ENCODE peak calls at places on chromosomes 12 and 14, in seven cellular contexts. One of them, this sample, is unnamed. For H3K27me3, the result is how much of the 10 kb centered on the place peaks cover.

GRCh38 chr12:50642755-50643154 is 121.1 kb upstream of the ATF1 start:
- DNase-seq in tibial nerve: no peak
- DNase-seq in lung: no peak
- DNase-seq in CD8-positive, alpha-beta T cell: no peak
- DNase-seq in cardiac muscle cell: no peak
- DNase-seq in GM23338: peak
- DNase-seq in IMR-90: no peak
- DNase-seq in this sample: no peak

GRCh38 chr12:116990971-116991966 is 80.5 kb downstream of the FBXW8 start:
- DNase-seq in tibial nerve: no peak
- DNase-seq in lung: no peak
- DNase-seq in CD8-positive, alpha-beta T cell: no peak
- DNase-seq in cardiac muscle cell: no peak
- DNase-seq in GM23338: no peak
- DNase-seq in IMR-90: peak
- DNase-seq in this sample: no peak

GRCh38 chr14:103552011-103552797 is 10.3 kb downstream of the BAG5 start:
- DNase-seq in tibial nerve: no peak
- DNase-seq in lung: no peak
- DNase-seq in CD8-positive, alpha-beta T cell: no peak
- DNase-seq in cardiac muscle cell: peak
- DNase-seq in GM23338: no peak
- DNase-seq in IMR-90: peak
- DNase-seq in this sample: peak

GRCh38 chr14:59281613-59282012 is 93.1 kb downstream of the DAAM1 start:
- DNase-seq in tibial nerve: no peak
- DNase-seq in lung: no peak
- DNase-seq in CD8-positive, alpha-beta T cell: no peak
- DNase-seq in cardiac muscle cell: peak
- DNase-seq in GM23338: no peak
- DNase-seq in IMR-90: peak
- DNase-seq in this sample: no peak

GRCh38 chr14:60350366-60350720 is 101.3 kb downstream of the PPM1A start:
- DNase-seq in tibial nerve: no peak
- DNase-seq in lung: no peak
- DNase-seq in CD8-positive, alpha-beta T cell: no peak
- DNase-seq in cardiac muscle cell: peak
- DNase-seq in GM23338: peak
- DNase-seq in IMR-90: no peak
- DNase-seq in this sample: no peak

GRCh38 chr12:115730975-115731541 is 546.4 kb downstream of the MED13L start:
- DNase-seq in tibial nerve: no peak
- DNase-seq in lung: no peak
- DNase-seq in CD8-positive, alpha-beta T cell: no peak
- DNase-seq in cardiac muscle cell: no peak
- DNase-seq in GM23338: no peak
- DNase-seq in IMR-90: no peak
- DNase-seq in this sample: no peak

GRCh38 chr12:95918194-95918993 is 24.0 kb downstream of the CCDC38 start:
- DNase-seq in tibial nerve: peak
- DNase-seq in lung: peak
- DNase-seq in CD8-positive, alpha-beta T cell: peak
- DNase-seq in cardiac muscle cell: peak
- DNase-seq in GM23338: peak
- DNase-seq in IMR-90: peak
- DNase-seq in this sample: peak

GRCh38 chr12:29888777-29889176 is 105.0 kb upstream of the TMTC1 start:
- DNase-seq in tibial nerve: no peak
- DNase-seq in lung: no peak
- DNase-seq in CD8-positive, alpha-beta T cell: no peak
- DNase-seq in cardiac muscle cell: no peak
- DNase-seq in GM23338: no peak
- DNase-seq in IMR-90: no peak
- DNase-seq in this sample: no peak

GRCh38 chr12:108565976-108566375 is 3.6 kb downstream of the ISCU start:
- DNase-seq in tibial nerve: no peak
- DNase-seq in lung: peak
- DNase-seq in CD8-positive, alpha-beta T cell: peak
- DNase-seq in cardiac muscle cell: peak
- DNase-seq in GM23338: no peak
- DNase-seq in IMR-90: peak
- DNase-seq in this sample: peak

GRCh38 chr12:126248871-126249403 is 1183.7 kb downstream of the AACS start:
- DNase-seq in tibial nerve: no peak
- DNase-seq in lung: no peak
- DNase-seq in CD8-positive, alpha-beta T cell: no peak
- DNase-seq in cardiac muscle cell: no peak
- DNase-seq in GM23338: peak
- DNase-seq in IMR-90: no peak
- DNase-seq in this sample: no peak

GRCh38 chr12:78316656-78317055 is 486.0 kb downstream of the NAV3 start:
- DNase-seq in tibial nerve: no peak
- DNase-seq in lung: no peak
- DNase-seq in CD8-positive, alpha-beta T cell: no peak
- DNase-seq in cardiac muscle cell: no peak
- DNase-seq in GM23338: no peak
- DNase-seq in IMR-90: no peak
- DNase-seq in this sample: no peak

GRCh38 chr12:80241576-80242273 is 142.4 kb downstream of the OTOGL start:
- DNase-seq in tibial nerve: no peak
- DNase-seq in lung: no peak
- DNase-seq in CD8-positive, alpha-beta T cell: no peak
- DNase-seq in cardiac muscle cell: no peak
- DNase-seq in GM23338: no peak
- DNase-seq in IMR-90: peak
- DNase-seq in this sample: no peak

GRCh38 chr12:50246873-50247612 is 36.3 kb downstream of the LIMA1 start:
- DNase-seq in tibial nerve: peak
- DNase-seq in lung: peak
- DNase-seq in CD8-positive, alpha-beta T cell: no peak
- DNase-seq in cardiac muscle cell: peak
- DNase-seq in GM23338: no peak
- DNase-seq in IMR-90: peak
- DNase-seq in this sample: peak

GRCh38 chr12:47164730-47165439 is 85.1 kb upstream of the AMIGO2 start:
- DNase-seq in tibial nerve: no peak
- DNase-seq in lung: no peak
- DNase-seq in CD8-positive, alpha-beta T cell: no peak
- DNase-seq in cardiac muscle cell: peak
- DNase-seq in GM23338: no peak
- DNase-seq in IMR-90: peak
- DNase-seq in this sample: no peak

GRCh38 chr12:126582231-126582630 is 1517.0 kb downstream of the AACS start:
- DNase-seq in tibial nerve: no peak
- DNase-seq in lung: no peak
- DNase-seq in CD8-positive, alpha-beta T cell: no peak
- DNase-seq in cardiac muscle cell: no peak
- DNase-seq in GM23338: no peak
- DNase-seq in IMR-90: no peak
- DNase-seq in this sample: no peak

GRCh38 chr12:106171117-106171750 is 32.5 kb upstream of the NUAK1 start:
- DNase-seq in tibial nerve: no peak
- DNase-seq in lung: no peak
- DNase-seq in CD8-positive, alpha-beta T cell: no peak
- DNase-seq in cardiac muscle cell: no peak
- DNase-seq in GM23338: no peak
- DNase-seq in IMR-90: peak
- DNase-seq in this sample: no peak

GRCh38 chr14:93007225-93007997 is 84.5 kb downstream of the CHGA start:
- DNase-seq in tibial nerve: no peak
- DNase-seq in lung: peak
- DNase-seq in CD8-positive, alpha-beta T cell: no peak
- DNase-seq in cardiac muscle cell: peak
- DNase-seq in GM23338: no peak
- DNase-seq in IMR-90: peak
- DNase-seq in this sample: peak

GRCh38 chr14:61925732-61926445 is 163.7 kb downstream of the SNAPC1 start:
- DNase-seq in tibial nerve: no peak
- DNase-seq in lung: no peak
- DNase-seq in CD8-positive, alpha-beta T cell: no peak
- DNase-seq in cardiac muscle cell: no peak
- DNase-seq in GM23338: no peak
- DNase-seq in IMR-90: peak
- DNase-seq in this sample: no peak

GRCh38 chr14:61927015-61927414 is 164.8 kb downstream of the SNAPC1 start:
- DNase-seq in tibial nerve: no peak
- DNase-seq in lung: no peak
- DNase-seq in CD8-positive, alpha-beta T cell: no peak
- DNase-seq in cardiac muscle cell: no peak
- DNase-seq in GM23338: no peak
- DNase-seq in IMR-90: peak
- DNase-seq in this sample: no peak

GRCh38 chr14:61929651-61930050 is 167.4 kb downstream of the SNAPC1 start:
- DNase-seq in tibial nerve: no peak
- DNase-seq in lung: no peak
- DNase-seq in CD8-positive, alpha-beta T cell: no peak
- DNase-seq in cardiac muscle cell: no peak
- DNase-seq in GM23338: no peak
- DNase-seq in IMR-90: no peak
- DNase-seq in this sample: no peak

GRCh38 chr14:61928300-61928699 is 166.1 kb downstream of the SNAPC1 start:
- DNase-seq in tibial nerve: no peak
- DNase-seq in lung: no peak
- DNase-seq in CD8-positive, alpha-beta T cell: no peak
- DNase-seq in cardiac muscle cell: no peak
- DNase-seq in GM23338: no peak
- DNase-seq in IMR-90: no peak
- DNase-seq in this sample: no peak

DNA sequence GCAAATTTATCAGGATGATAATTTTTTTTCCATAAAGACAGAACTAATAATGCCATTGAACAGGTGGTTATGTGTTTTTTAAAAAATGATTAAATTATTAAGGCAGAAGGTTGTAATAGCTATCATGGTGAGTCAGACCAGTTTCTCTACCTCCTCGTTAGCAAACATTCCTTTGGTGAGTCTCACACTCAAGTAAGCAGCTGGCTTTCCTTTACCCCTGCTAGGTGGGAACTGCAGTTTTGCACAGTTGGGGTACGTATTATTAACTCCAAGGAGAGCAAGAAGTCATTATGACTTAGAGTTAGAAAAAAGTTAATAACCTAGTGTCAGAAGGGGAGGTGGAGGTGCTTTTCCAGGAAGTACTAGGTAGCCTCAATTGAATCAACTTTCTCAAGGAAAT is 165.3 kb downstream of the SNAPC1 start:
- DNase-seq in tibial nerve: no peak
- DNase-seq in lung: no peak
- DNase-seq in CD8-positive, alpha-beta T cell: no peak
- DNase-seq in cardiac muscle cell: peak
- DNase-seq in GM23338: peak
- DNase-seq in IMR-90: peak
- DNase-seq in this sample: no peak
- H3K27me3 ChIP-seq in tibial nerve: under half
- H3K27me3 ChIP-seq in lung: under half
- H3K27me3 ChIP-seq in CD8-positive, alpha-beta T cell: under half
- H3K27me3 ChIP-seq in cardiac muscle cell: under half
- H3K27me3 ChIP-seq in GM23338: under half
- H3K27me3 ChIP-seq in IMR-90: under half
- H3K27me3 ChIP-seq in this sample: under half

GRCh38 chr12:2325501-2325900 is 272.7 kb downstream of the CACNA1C start:
- DNase-seq in tibial nerve: no peak
- DNase-seq in lung: no peak
- DNase-seq in CD8-positive, alpha-beta T cell: no peak
- DNase-seq in cardiac muscle cell: no peak
- DNase-seq in GM23338: no peak
- DNase-seq in IMR-90: no peak
- DNase-seq in this sample: no peak

GRCh38 chr12:2326470-2326869 is 273.7 kb downstream of the CACNA1C start:
- DNase-seq in tibial nerve: no peak
- DNase-seq in lung: no peak
- DNase-seq in CD8-positive, alpha-beta T cell: no peak
- DNase-seq in cardiac muscle cell: no peak
- DNase-seq in GM23338: no peak
- DNase-seq in IMR-90: no peak
- DNase-seq in this sample: no peak

GRCh38 chr12:2324375-2324774 is 271.6 kb downstream of the CACNA1C start:
- DNase-seq in tibial nerve: no peak
- DNase-seq in lung: no peak
- DNase-seq in CD8-positive, alpha-beta T cell: no peak
- DNase-seq in cardiac muscle cell: no peak
- DNase-seq in GM23338: no peak
- DNase-seq in IMR-90: no peak
- DNase-seq in this sample: peak

GRCh38 chr12:2322554-2323120 is 269.9 kb downstream of the CACNA1C start:
- DNase-seq in tibial nerve: no peak
- DNase-seq in lung: no peak
- DNase-seq in CD8-positive, alpha-beta T cell: no peak
- DNase-seq in cardiac muscle cell: no peak
- DNase-seq in GM23338: no peak
- DNase-seq in IMR-90: no peak
- DNase-seq in this sample: no peak

DNA sequence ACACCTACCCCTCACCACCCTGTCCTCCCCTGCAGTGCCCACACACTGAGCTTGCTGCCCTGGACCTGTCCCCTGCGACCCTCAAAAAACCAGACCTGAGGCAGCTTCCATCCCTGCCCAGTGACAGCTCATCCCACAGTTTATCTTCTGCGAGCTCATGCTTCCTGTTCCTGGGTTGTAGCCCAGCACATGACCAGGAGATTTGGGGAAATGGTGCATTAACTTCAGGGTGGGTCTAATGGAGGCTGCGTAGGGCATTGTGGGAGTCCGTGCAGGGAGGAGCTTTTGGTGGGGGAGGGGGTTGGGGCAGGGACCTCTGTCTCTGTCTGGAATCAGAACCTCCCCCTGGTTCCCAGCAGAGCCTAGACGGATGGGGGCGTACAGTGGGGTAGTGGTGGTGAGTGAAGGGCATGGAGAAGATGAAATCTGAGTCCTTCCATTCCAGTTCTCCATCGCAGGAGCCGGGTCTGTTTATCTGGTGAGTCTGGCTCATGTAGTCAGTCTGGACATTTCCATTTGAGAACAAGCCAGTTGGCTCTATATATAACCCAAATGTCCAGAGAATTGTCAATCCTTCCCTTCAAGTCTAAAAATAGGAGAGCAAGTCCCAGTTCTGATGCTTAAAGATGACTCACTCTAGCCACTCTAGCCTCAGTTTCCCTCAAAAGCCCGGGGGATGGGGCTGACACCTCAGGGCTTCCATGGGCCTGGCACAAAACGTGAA is 270.9 kb downstream of the CACNA1C start:
- DNase-seq in tibial nerve: no peak
- DNase-seq in lung: no peak
- DNase-seq in CD8-positive, alpha-beta T cell: no peak
- DNase-seq in cardiac muscle cell: peak
- DNase-seq in GM23338: no peak
- DNase-seq in IMR-90: peak
- DNase-seq in this sample: no peak
- H3K27ac ChIP-seq in tibial nerve: no peak
- H3K27ac ChIP-seq in lung: no peak
- H3K27ac ChIP-seq in CD8-positive, alpha-beta T cell: no peak
- H3K27ac ChIP-seq in cardiac muscle cell: peak
- H3K27ac ChIP-seq in GM23338: no peak
- H3K27ac ChIP-seq in IMR-90: no peak
- H3K27ac ChIP-seq in this sample: no peak

GRCh38 chr12:114631242-114631641 is 52.7 kb downstream of the TBX3 start:
- DNase-seq in tibial nerve: no peak
- DNase-seq in lung: no peak
- DNase-seq in CD8-positive, alpha-beta T cell: no peak
- DNase-seq in cardiac muscle cell: no peak
- DNase-seq in GM23338: no peak
- DNase-seq in IMR-90: no peak
- DNase-seq in this sample: no peak
- TF ChIP-seq CTCF in tibial nerve: no peak
- TF ChIP-seq CTCF in lung: no peak
- TF ChIP-seq CTCF in CD8-positive, alpha-beta T cell: no peak
- TF ChIP-seq CTCF in cardiac muscle cell: no peak
- TF ChIP-seq CTCF in GM23338: no peak
- TF ChIP-seq CTCF in IMR-90: no peak
- TF ChIP-seq CTCF in this sample: no peak

GRCh38 chr12:54027442-54027786 is 826 bp upstream of the HOXC6 start:
- DNase-seq in tibial nerve: no peak
- DNase-seq in lung: no peak
- DNase-seq in CD8-positive, alpha-beta T cell: no peak
- DNase-seq in cardiac muscle cell: no peak
- DNase-seq in GM23338: no peak
- DNase-seq in IMR-90: no peak
- DNase-seq in this sample: no peak
- H3K27me3 ChIP-seq in tibial nerve: half or more
- H3K27me3 ChIP-seq in lung: under half
- H3K27me3 ChIP-seq in CD8-positive, alpha-beta T cell: half or more
- H3K27me3 ChIP-seq in cardiac muscle cell: half or more
- H3K27me3 ChIP-seq in GM23338: half or more
- H3K27me3 ChIP-seq in IMR-90: half or more
- H3K27me3 ChIP-seq in this sample: under half

This sample was measured in pancreas.